ENCODE peak calls at places on chromosomes 1 and 21, in four cellular contexts. K is stomach; D is endothelial cell of umbilical vein; G is CD8-positive, alpha-beta T cell. O is an unnamed sample.

GRCh38 chr1:183241446-183241845 is 55.4 kb downstream of the LAMC2 start:
- DNase-seq in D (no peak), G (no peak), K (no peak), O (no peak)

GRCh38 chr1:167418397-167418796 is 99.9 kb downstream of the CD247 start:
- DNase-seq in D (no peak), K (no peak), G (no peak), O (no peak)

GRCh38 chr1:105591681-105592080 is 1464.8 kb upstream of the PRMT6 start:
- DNase-seq in D (no peak), K (no peak), G (no peak), O (no peak)

GRCh38 chr1:80893140-80893539 is 907.6 kb upstream of the ADGRL2 start:
- DNase-seq in G (no peak), D (no peak), K (no peak), O (no peak)

GRCh38 chr1:43921022-43921421 is 12.6 kb upstream of the ARTN start:
- DNase-seq in D (no peak), K (no peak), G (no peak), O (no peak)

GRCh38 chr21:22728091-22728490 is 1729.9 kb downstream of the NCAM2 start:
- DNase-seq in G (no peak), K (no peak), D (no peak), O (no peak)

GRCh38 chr21:44741921-44742320 is 30.5 kb upstream of the TSPEAR start:
- DNase-seq in K (no peak), G (no peak), D (no peak), O (no peak)

GRCh38 chr1:41674501-41674900 is 190.0 kb upstream of the EDN2 start:
- DNase-seq in D (no peak), G (no peak), K (no peak), O (no peak)

GRCh38 chr1:43704838-43705237 is 2.5 kb upstream of the ST3GAL3 start:
- DNase-seq in K (no peak), G (no peak), D (no peak), O (no peak)

GRCh38 chr1:25821630-25822091 is 1.9 kb downstream of the MTFR1L start:
- DNase-seq in K (no peak), D (no peak), G (no peak), O (no peak)

GRCh38 chr1:57908471-57908870 is 484.6 kb upstream of the DAB1 start:
- DNase-seq in D (no peak), K (no peak), G (no peak), O (no peak)

GRCh38 chr21:46080171-46081021 is 17.5 kb upstream of the COL6A2 start:
- DNase-seq in K (peak), G (no peak), D (no peak), O (no peak)

DNA sequence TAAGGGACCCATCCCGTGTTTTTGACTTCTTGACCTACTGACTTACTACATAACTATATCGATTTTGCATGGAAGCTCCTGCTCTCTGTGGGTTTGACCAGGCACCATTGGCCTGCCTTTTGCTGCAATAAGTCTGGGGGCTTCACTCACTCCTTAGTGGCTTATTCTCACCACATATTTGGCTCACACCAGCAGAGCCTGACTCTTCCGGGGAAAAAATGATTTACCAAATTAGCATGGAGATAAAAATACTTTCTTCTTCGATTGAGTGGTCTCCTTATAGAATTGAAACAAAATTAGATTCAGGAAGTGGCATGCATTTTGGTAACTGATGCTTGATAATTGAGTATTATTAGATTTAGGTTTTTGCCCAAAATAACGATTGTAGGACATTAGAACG is 129.7 kb downstream of the RUNX1 start:
- DNase-seq in K (no peak), G (no peak), D (no peak), O (no peak)
- H3K27ac ChIP-seq in K (no peak), G (no peak), D (no peak), O (no peak)

DNA sequence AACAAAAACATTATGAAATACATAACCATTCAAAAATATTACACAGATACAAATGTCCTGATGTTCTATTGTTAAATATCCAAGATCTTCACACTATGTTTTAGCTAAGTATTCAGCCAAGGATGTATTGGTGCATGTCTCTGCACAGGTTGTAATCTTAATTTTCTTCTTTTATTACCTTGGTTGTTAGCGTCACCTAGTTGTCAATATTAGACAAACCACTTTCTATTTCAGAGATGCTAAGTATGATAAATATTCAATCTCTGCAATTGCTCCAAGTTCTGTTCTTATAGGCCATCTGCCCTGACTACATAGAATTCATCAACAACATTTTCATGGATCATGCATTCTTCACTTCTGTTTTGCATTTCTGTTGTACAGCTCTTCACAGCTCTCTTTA is 380.0 kb downstream of the NUF2 start:
- DNase-seq in D (no peak), K (no peak), G (no peak), O (no peak)
- TF ChIP-seq CTCF in D (no peak), K (no peak), G (no peak), O (no peak)

GRCh38 chr1:207841907-207842306 is 69.0 kb downstream of the CD34 start:
- DNase-seq in G (no peak), D (no peak), K (no peak), O (no peak)
- H3K27ac ChIP-seq in G (no peak), D (no peak), K (no peak), O (no peak)

GRCh38 chr1:237736372-237737029 is 154.2 kb downstream of the ZP4 start:
- DNase-seq in K (no peak), D (no peak), G (no peak), O (no peak)
- TF ChIP-seq CTCF in K (no peak), D (no peak), G (no peak), O (no peak)

GRCh38 chr1:162914601-162915000 is 53.6 kb upstream of the CCDC190 start:
- DNase-seq in K (no peak), D (no peak), G (no peak), O (no peak)
- H3K27ac ChIP-seq in K (no peak), D (no peak), G (no peak), O (no peak)

DNA sequence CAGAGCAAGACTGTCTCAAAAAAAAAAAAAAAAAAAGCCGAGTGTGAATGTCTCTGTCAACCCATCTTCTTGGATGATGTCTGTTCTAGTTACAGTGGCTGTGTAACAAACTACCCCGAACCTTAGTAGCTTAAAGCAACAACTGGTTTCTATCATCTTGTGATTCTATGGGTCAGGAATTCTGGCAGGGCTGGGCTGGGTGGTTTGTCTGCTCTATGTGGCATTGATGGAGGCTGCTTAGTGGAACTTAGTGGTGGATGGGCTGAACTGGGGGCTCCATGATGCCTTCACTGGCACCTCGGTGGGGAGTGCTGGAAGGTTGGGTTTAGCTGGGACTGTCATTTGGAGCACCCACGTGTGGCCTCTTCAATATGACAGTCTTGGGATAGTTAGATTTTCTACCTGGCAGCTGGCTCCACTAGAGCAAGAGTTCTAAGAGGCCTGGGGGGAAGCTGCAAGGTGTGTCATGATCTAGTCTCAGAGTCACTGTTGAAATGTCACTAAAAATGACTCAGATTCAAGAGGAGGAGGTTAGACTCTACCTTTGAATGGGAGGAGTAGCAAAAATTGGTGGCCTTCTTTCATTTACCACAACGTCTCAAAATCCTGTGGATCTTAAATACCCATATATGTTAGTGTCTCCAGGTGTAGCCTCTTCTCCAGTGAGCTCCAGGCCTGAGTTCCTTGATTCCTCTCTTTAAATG is 18.6 kb downstream of the ACOT11 start:
- DNase-seq in D (no peak), G (no peak), K (no peak), O (no peak)
- TF ChIP-seq CTCF in D (no peak), G (no peak), K (no peak), O (no peak)

GRCh38 chr1:202005958-202006357 is 4.4 kb upstream of the ELF3 start:
- DNase-seq in G (no peak), D (peak), K (no peak), O (no peak)

GRCh38 chr1:202004711-202005110 is 5.7 kb upstream of the ELF3 start:
- DNase-seq in G (no peak), K (no peak), D (no peak), O (no peak)

GRCh38 chr1:202009326-202010031 is 908 bp upstream of the ELF3 start:
- DNase-seq in D (peak), K (peak), G (peak), O (peak)

GRCh38 chr1:202007703-202008489 is 2.5 kb upstream of the ELF3 start:
- DNase-seq in G (no peak), D (no peak), K (peak), O (peak)

GRCh38 chr1:202007279-202007678 is 3.1 kb upstream of the ELF3 start:
- DNase-seq in G (no peak), D (no peak), K (peak), O (peak)
- H3K27ac ChIP-seq in G (no peak), D (no peak), K (peak), O (peak)

DNA sequence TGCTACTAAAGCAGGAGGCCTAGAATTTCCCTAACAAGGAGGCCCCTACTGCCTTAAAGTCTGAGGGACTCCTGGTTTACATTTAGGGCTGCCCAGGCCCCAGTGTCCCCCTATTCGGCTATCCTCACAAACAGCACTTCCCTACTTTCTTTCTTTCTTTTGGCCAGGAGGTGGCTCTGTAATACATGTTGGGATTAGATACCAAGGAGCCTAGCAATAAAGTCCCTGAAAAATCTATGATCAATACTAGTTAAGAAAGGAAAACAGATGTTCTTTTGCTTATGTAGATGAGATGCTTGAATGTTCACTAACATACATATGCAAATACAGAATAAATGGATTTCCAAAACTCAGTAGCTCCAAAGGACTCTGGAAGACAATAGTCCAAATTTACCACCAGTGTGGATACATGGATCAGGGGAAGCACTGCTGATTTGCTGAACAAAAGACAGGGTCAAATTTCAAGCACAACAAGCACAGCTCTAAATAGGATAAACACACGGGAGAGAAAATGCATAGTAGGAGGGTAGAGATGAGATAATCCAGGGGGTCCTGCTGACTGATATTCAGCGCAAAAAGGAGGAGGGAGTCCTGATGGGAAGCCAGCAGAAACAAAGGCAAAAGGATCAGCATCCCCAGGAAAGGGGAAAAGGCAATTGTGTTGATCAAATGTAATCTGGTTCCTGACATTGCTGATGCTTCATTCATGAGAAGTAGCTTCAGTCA is 240.0 kb downstream of the NUF2 start:
- DNase-seq in K (no peak), G (no peak), D (peak), O (no peak)
- TF ChIP-seq CTCF in K (no peak), G (no peak), D (peak), O (peak)

GRCh38 chr1:184903111-184903692 is 71.1 kb downstream of the NIBAN1 start:
- DNase-seq in D (no peak), K (no peak), G (no peak), O (no peak)
- H3K27ac ChIP-seq in D (no peak), K (no peak), G (no peak), O (no peak)

GRCh38 chr1:214413315-214413714 is 132.4 kb downstream of the SMYD2 start:
- DNase-seq in K (no peak), D (no peak), G (no peak), O (no peak)

GRCh38 chr1:214416417-214417212 is 134.8 kb downstream of the PTPN14 start:
- DNase-seq in K (no peak), D (peak), G (no peak), O (no peak)

GRCh38 chr1:214417545-214418210 is 133.7 kb downstream of the PTPN14 start:
- DNase-seq in D (no peak), G (no peak), K (no peak), O (no peak)

GRCh38 chr1:214415131-214415530 is 134.2 kb downstream of the SMYD2 start:
- DNase-seq in G (no peak), K (no peak), D (no peak), O (no peak)

DNA sequence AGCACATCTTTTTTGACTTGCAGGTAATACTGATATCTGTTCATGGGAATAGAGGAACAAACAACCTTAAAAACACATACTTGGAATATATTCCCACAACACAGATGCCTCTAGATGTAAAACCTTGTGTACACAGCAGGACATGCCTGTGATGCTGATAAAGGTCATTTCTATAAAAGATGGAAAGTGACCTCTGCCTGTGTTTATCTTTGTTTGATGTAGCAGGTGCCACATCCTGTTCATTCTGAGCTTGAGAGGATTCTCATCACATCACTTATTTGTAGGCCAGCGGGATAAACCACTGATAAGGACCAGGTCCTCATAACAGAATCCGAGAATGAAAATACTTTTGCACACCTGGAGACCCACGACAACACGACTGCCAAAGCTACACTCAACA is 133.7 kb downstream of the SMYD2 start:
- DNase-seq in D (no peak), K (no peak), G (no peak), O (no peak)
- TF ChIP-seq CTCF in D (no peak), K (no peak), G (no peak), O (no peak)